ENCODE peak calls at places on chromosomes 5 and 9, in eight cellular contexts. K is endothelial cell, D is colonic mucosa, L is tibial artery, B is Peyer's patch, Z is ovary, G is Calu3, J is stomach. V is an unnamed sample.

GRCh38 chr9:132945186-132946130 is 1.0 kb upstream of the TSC1 start:
- DNase-seq in J (no peak), B (no peak), G (no peak), L (no peak), K (no peak), Z (no peak), D (no peak), V (no peak)

GRCh38 chr9:89730715-89731114 is 125.9 kb downstream of the GADD45G start:
- DNase-seq in D (peak; percentile 59), J (peak; percentile 87), G (no peak), L (no peak), K (no peak), B (no peak), Z (no peak), V (no peak)

GRCh38 chr9:129202613-129203555 is 24.8 kb upstream of the IER5L start:
- DNase-seq in L (peak; percentile 85), D (peak; percentile 90), K (peak; percentile 88), J (peak; percentile 87), B (peak; percentile 87), G (peak; percentile 89), Z (peak; percentile 90), V (peak; percentile 94)

GRCh38 chr9:91483189-91483691 is 59.6 kb upstream of the NFIL3 start:
- DNase-seq in J (no peak), B (no peak), Z (no peak), K (no peak), G (no peak), L (no peak), D (no peak), V (no peak)

GRCh38 chr9:127123239-127123935 is 952 bp upstream of the ANGPTL2 start:
- DNase-seq in G (no peak), J (peak; percentile 49), K (no peak), D (no peak), Z (peak; percentile 82), L (no peak), B (no peak), V (no peak)

GRCh38 chr5:17219006-17219422 is 1.6 kb downstream of the BASP1 start:
- DNase-seq in K (peak; percentile 53), Z (no peak), L (no peak), B (peak; percentile 50), G (no peak), D (no peak), J (no peak), V (peak; percentile 16)

GRCh38 chr5:62780888-62781287 is 202.3 kb downstream of the LRRC70 start:
- DNase-seq in D (no peak), K (no peak), L (no peak), B (no peak), J (no peak), Z (no peak), G (no peak), V (no peak)

GRCh38 chr9:124860582-124861341 is 995 bp downstream of the RPL35 start:
- DNase-seq in Z (no peak), K (no peak), D (no peak), B (no peak), G (no peak), J (no peak), L (no peak), V (no peak)

GRCh38 chr9:92726971-92727715 is 37.5 kb downstream of the BICD2 start:
- DNase-seq in Z (no peak), K (no peak), B (peak; percentile 16), L (no peak), D (no peak), J (no peak), G (no peak), V (no peak)

GRCh38 chr9:123309611-123310010 is 41.2 kb upstream of the STRBP start:
- DNase-seq in B (no peak), K (no peak), Z (no peak), D (no peak), J (no peak), G (no peak), L (no peak), V (no peak)

GRCh38 chr5:40428129-40428528 is 251.6 kb upstream of the PTGER4 start:
- DNase-seq in D (no peak), B (no peak), Z (no peak), G (no peak), J (no peak), L (peak; percentile 59), K (no peak), V (no peak)

DNA sequence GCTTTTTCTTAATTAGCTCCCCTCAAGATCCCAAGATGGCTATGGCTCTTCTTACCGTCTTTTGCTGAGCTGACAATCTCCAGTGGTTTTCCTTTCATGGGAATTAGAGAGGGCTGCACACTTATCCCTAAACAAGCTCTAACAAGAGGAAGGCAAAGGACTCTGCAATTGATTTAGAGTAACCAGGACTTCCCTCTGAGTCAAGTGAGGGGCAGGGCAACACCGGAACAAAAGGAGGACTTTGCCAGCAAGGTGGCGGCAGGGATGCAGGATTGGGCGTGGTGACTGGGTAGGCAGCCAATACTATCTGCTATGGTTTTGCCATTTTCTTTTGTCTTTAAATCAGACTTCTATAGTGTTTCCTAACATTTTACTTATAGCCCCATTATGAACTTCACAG is 9.8 kb downstream of the SLC44A1 start:
- DNase-seq in B (no peak), G (peak; percentile 41), Z (no peak), D (peak; percentile 85), J (peak; percentile 42), L (no peak), K (no peak), V (peak; percentile 82)
- TF ChIP-seq CTCF in B (no peak), G (no peak), Z (no peak), D (no peak), J (no peak), L (no peak), K (no peak), V (no peak)

GRCh38 chr9:9362332-9362731 is 1250.5 kb downstream of the PTPRD start:
- DNase-seq in D (no peak), K (no peak), J (no peak), L (no peak), B (no peak), Z (no peak), G (no peak), V (no peak)
- TF ChIP-seq CTCF in D (no peak), K (no peak), J (no peak), L (no peak), B (no peak), Z (no peak), G (no peak), V (no peak)

DNA sequence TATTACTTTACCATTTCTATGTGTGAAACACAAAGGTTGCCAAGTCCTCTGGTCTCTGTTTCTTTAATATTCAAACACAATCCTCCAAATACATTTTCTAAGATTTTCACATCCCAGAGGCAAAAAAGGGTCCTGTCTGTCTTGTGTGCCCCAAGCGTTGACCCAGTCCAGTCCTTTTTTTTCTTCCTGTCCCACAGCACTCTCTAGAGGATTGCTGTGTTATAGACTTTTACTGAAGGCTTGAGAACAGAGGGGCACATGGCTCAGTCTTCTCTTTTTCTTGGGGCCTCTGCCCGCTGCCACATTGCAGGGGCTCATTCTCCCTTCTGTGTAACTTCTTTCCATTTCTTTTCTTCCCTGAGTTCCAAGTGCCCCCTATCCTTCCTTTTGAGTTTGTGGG is 78.6 kb upstream of the SLC28A3 start:
- DNase-seq in G (no peak), K (no peak), B (no peak), D (no peak), Z (no peak), L (no peak), J (no peak), V (no peak)
- TF ChIP-seq CTCF in G (no peak), K (no peak), B (no peak), D (no peak), Z (no peak), L (no peak), J (no peak), V (no peak)

GRCh38 chr5:7391688-7392400 is 4.1 kb upstream of the ADCY2 start:
- DNase-seq in B (no peak), G (no peak), Z (no peak), D (peak; percentile 34), K (no peak), L (no peak), J (peak; percentile 71), V (peak; percentile 31)

GRCh38 chr5:7388553-7388952 is 7.4 kb upstream of the ADCY2 start:
- DNase-seq in G (no peak), D (no peak), K (no peak), Z (no peak), L (no peak), J (no peak), B (no peak), V (no peak)

GRCh38 chr5:7392401-7393024 is 3.4 kb upstream of the ADCY2 start:
- DNase-seq in B (no peak), K (peak; percentile 40), G (peak; percentile 18), Z (peak; percentile 33), J (no peak), D (peak; percentile 43), L (no peak), V (no peak)

GRCh38 chr5:7393921-7394799 is 1.8 kb upstream of the ADCY2 start:
- DNase-seq in K (no peak), L (no peak), D (no peak), Z (no peak), G (no peak), J (no peak), B (no peak), V (no peak)

GRCh38 chr5:7391215-7391614 is 4.7 kb upstream of the ADCY2 start:
- DNase-seq in D (no peak), Z (no peak), K (no peak), L (no peak), J (no peak), B (no peak), G (peak; percentile 53), V (no peak)
- TF ChIP-seq CTCF in D (peak; percentile 22), Z (no peak), K (no peak), L (no peak), J (no peak), B (peak; percentile 56), G (no peak), V (no peak)

DNA sequence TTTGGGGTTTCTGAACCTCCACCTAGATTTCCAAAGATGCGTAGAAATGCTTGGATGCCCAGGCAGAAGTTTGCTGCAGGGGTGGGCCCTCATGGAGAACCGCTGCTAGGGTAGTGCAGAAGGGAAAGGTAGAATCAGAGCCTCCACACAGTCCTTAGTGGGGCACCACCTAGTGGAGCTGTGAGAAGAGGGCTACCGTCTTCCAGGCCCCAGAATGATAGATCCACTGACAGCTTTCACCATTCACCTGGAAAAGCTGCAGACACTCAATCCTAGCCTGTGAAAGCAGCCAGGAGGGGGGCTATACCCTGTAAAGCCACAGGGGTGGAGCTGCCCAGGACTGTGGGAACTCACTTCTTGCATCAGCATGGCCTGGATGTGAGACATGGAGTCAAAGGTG is 13.3 kb upstream of the HSDL2 start:
- DNase-seq in Z (no peak), L (no peak), J (no peak), D (no peak), K (no peak), G (peak; percentile 9), B (no peak), V (no peak)
- TF ChIP-seq CTCF in Z (no peak), L (no peak), J (no peak), D (no peak), K (no peak), G (peak; percentile 18), B (no peak), V (no peak)